ENCODE peak calls at places on chromosomes 4 and X, in six cellular contexts. One of them, this sample, is unnamed.

GRCh38 chr4:38867478-38868054 is at the start of gene FAM114A1:
- DNase-seq in ovary: peak; percentile 82
- DNase-seq in IMR-90: peak; percentile 80
- DNase-seq in heart left ventricle: peak; percentile 92
- DNase-seq in left lung: peak; percentile 96
- DNase-seq in AG04450: no peak
- DNase-seq in this sample: no peak

GRCh38 chrX:73903941-73904340 is 340.9 kb downstream of the CHIC1 start:
- DNase-seq in AG04450: no peak
- DNase-seq in left lung: no peak
- DNase-seq in heart left ventricle: no peak
- DNase-seq in IMR-90: peak; percentile 20
- DNase-seq in ovary: no peak
- DNase-seq in this sample: no peak

GRCh38 chr4:10061650-10062415 is 40.5 kb upstream of the SLC2A9 start:
- DNase-seq in heart left ventricle: no peak
- DNase-seq in IMR-90: peak; percentile 20
- DNase-seq in ovary: no peak
- DNase-seq in left lung: no peak
- DNase-seq in AG04450: no peak
- DNase-seq in this sample: no peak

GRCh38 chrX:47644557-47645091 is 5.7 kb downstream of the ELK1 start:
- DNase-seq in AG04450: no peak
- DNase-seq in heart left ventricle: no peak
- DNase-seq in left lung: no peak
- DNase-seq in IMR-90: peak; percentile 44
- DNase-seq in ovary: no peak
- DNase-seq in this sample: no peak

GRCh38 chrX:109826954-109827708 is 94.1 kb upstream of the ACSL4 start:
- DNase-seq in ovary: no peak
- DNase-seq in heart left ventricle: no peak
- DNase-seq in left lung: no peak
- DNase-seq in IMR-90: peak; percentile 89
- DNase-seq in AG04450: peak; percentile 88
- DNase-seq in this sample: no peak

GRCh38 chrX:40083120-40083978 is 14.4 kb downstream of the BCOR start:
- DNase-seq in left lung: peak; percentile 76
- DNase-seq in heart left ventricle: no peak
- DNase-seq in IMR-90: no peak
- DNase-seq in AG04450: no peak
- DNase-seq in ovary: peak; percentile 51
- DNase-seq in this sample: no peak

GRCh38 chrX:19513383-19513782 is 1.9 kb downstream of the MAP3K15 start:
- DNase-seq in left lung: no peak
- DNase-seq in ovary: peak; percentile 16
- DNase-seq in heart left ventricle: no peak
- DNase-seq in AG04450: peak; percentile 7
- DNase-seq in IMR-90: peak; percentile 4
- DNase-seq in this sample: no peak

GRCh38 chrX:41085105-41085882 is at the start of gene USP9X:
- DNase-seq in IMR-90: peak; percentile 89
- DNase-seq in AG04450: peak; percentile 79
- DNase-seq in ovary: peak; percentile 94
- DNase-seq in left lung: peak; percentile 94
- DNase-seq in heart left ventricle: peak; percentile 93
- DNase-seq in this sample: peak; percentile 45

GRCh38 chr4:101954351-101954750 is 163.8 kb downstream of the BANK1 start:
- DNase-seq in AG04450: no peak
- DNase-seq in left lung: no peak
- DNase-seq in IMR-90: no peak
- DNase-seq in ovary: no peak
- DNase-seq in heart left ventricle: no peak
- DNase-seq in this sample: no peak
- H3K4me3 ChIP-seq in AG04450: no peak overlapping the region
- H3K4me3 ChIP-seq in left lung: no peak overlapping the region
- H3K4me3 ChIP-seq in IMR-90: no peak overlapping the region
- H3K4me3 ChIP-seq in ovary: no peak overlapping the region
- H3K4me3 ChIP-seq in heart left ventricle: no peak overlapping the region
- H3K4me3 ChIP-seq in this sample: no peak overlapping the region

GRCh38 chrX:7115557-7115956 is 32.0 kb upstream of the STS start:
- DNase-seq in AG04450: no peak
- DNase-seq in ovary: peak; percentile 64
- DNase-seq in left lung: no peak
- DNase-seq in IMR-90: no peak
- DNase-seq in heart left ventricle: no peak
- DNase-seq in this sample: peak; percentile 76

GRCh38 chrX:7116081-7116480 is 31.4 kb upstream of the STS start:
- DNase-seq in AG04450: no peak
- DNase-seq in left lung: no peak
- DNase-seq in IMR-90: no peak
- DNase-seq in heart left ventricle: no peak
- DNase-seq in ovary: no peak
- DNase-seq in this sample: no peak

GRCh38 chrX:7117587-7117986 is 29.9 kb upstream of the STS start:
- DNase-seq in heart left ventricle: no peak
- DNase-seq in left lung: no peak
- DNase-seq in ovary: no peak
- DNase-seq in AG04450: no peak
- DNase-seq in IMR-90: no peak
- DNase-seq in this sample: no peak

GRCh38 chrX:7120578-7121219 is 26.8 kb upstream of the STS start:
- DNase-seq in ovary: no peak
- DNase-seq in AG04450: no peak
- DNase-seq in IMR-90: peak; percentile 58
- DNase-seq in left lung: no peak
- DNase-seq in heart left ventricle: no peak
- DNase-seq in this sample: no peak

DNA sequence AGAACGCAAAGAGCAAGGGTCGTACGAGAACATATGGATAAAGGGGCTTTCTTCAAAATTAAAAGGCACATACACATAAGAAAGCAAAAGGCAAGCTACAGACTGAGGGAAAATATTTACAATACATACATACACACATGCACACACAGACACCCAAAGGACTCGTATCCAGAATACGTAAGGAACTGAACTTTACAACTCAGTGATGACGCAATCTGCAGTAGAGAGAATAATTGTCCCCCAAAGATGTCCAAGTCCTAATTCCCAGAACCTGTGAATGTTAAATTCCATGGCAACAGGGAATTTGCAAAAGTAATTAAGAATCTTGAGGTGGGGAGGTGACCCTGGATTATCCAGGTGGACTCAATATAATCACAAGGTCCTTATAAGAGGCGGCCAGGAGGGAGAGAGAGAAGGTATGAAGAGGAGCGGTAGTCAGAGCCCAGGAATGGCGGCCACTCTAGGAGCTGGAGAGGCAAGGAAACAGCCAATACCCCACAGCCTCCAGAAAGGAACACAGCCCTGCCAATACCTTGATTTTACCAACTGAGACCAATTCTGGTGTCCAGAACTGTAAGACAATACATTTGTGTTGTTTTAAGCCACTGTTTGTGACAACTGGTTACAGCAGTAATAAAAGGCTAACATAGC is 27.5 kb upstream of the STS start:
- DNase-seq in IMR-90: no peak
- DNase-seq in heart left ventricle: no peak
- DNase-seq in left lung: no peak
- DNase-seq in AG04450: no peak
- DNase-seq in ovary: no peak
- DNase-seq in this sample: no peak
- H3K4me3 ChIP-seq in IMR-90: no peak overlapping the region
- H3K4me3 ChIP-seq in heart left ventricle: no peak overlapping the region
- H3K4me3 ChIP-seq in left lung: no peak overlapping the region
- H3K4me3 ChIP-seq in AG04450: no peak overlapping the region
- H3K4me3 ChIP-seq in ovary: no peak overlapping the region
- H3K4me3 ChIP-seq in this sample: no peak overlapping the region

DNA sequence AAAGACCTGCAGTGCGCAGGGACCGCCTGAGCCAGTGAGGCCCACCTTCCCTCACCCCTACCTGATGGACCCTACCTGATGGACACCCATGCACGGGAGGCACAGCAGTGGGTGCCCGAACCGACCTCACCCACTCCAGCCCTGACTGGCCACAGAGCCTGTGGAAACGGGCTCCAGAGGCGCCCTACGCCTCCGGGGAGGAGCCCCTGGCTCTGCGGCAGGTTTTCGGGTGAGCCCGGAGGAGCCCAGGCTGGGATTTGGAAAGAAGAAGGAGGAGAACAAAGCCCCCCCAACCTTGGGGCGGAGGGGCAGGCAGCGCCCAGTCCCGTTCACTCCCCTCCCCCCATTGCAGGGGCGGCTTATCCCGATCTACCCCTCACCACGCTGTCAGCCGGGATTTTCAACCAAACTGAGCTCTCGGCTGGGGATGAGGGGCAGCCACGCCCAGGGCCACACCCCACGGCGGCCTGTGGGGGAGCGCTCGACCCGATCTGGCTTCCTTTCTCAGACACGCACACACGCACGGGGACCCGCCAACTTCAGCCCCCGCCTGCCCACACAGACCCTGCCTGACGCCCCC is 675 bp downstream of the L1CAM start:
- DNase-seq in IMR-90: no peak
- DNase-seq in ovary: no peak
- DNase-seq in left lung: no peak
- DNase-seq in AG04450: no peak
- DNase-seq in heart left ventricle: peak; percentile 14
- DNase-seq in this sample: no peak
- H3K4me3 ChIP-seq in IMR-90: no peak overlapping the region
- H3K4me3 ChIP-seq in ovary: no peak overlapping the region
- H3K4me3 ChIP-seq in left lung: no peak overlapping the region
- H3K4me3 ChIP-seq in AG04450: no peak overlapping the region
- H3K4me3 ChIP-seq in heart left ventricle: peak overlapping the region; percentile 15
- H3K4me3 ChIP-seq in this sample: no peak overlapping the region

GRCh38 chrX:118507766-118508165 is 12.2 kb downstream of the DOCK11 start:
- DNase-seq in left lung: no peak
- DNase-seq in IMR-90: no peak
- DNase-seq in heart left ventricle: no peak
- DNase-seq in AG04450: no peak
- DNase-seq in ovary: no peak
- DNase-seq in this sample: no peak

GRCh38 chrX:118508690-118509089 is 13.1 kb downstream of the DOCK11 start:
- DNase-seq in heart left ventricle: no peak
- DNase-seq in left lung: no peak
- DNase-seq in ovary: no peak
- DNase-seq in IMR-90: no peak
- DNase-seq in AG04450: no peak
- DNase-seq in this sample: no peak

GRCh38 chrX:118508221-118508620 is 12.6 kb downstream of the DOCK11 start:
- DNase-seq in AG04450: no peak
- DNase-seq in heart left ventricle: no peak
- DNase-seq in ovary: no peak
- DNase-seq in left lung: no peak
- DNase-seq in IMR-90: no peak
- DNase-seq in this sample: no peak

GRCh38 chrX:118510076-118510475 is 14.5 kb downstream of the DOCK11 start:
- DNase-seq in AG04450: no peak
- DNase-seq in left lung: no peak
- DNase-seq in IMR-90: no peak
- DNase-seq in heart left ventricle: peak; percentile 57
- DNase-seq in ovary: no peak
- DNase-seq in this sample: no peak

DNA sequence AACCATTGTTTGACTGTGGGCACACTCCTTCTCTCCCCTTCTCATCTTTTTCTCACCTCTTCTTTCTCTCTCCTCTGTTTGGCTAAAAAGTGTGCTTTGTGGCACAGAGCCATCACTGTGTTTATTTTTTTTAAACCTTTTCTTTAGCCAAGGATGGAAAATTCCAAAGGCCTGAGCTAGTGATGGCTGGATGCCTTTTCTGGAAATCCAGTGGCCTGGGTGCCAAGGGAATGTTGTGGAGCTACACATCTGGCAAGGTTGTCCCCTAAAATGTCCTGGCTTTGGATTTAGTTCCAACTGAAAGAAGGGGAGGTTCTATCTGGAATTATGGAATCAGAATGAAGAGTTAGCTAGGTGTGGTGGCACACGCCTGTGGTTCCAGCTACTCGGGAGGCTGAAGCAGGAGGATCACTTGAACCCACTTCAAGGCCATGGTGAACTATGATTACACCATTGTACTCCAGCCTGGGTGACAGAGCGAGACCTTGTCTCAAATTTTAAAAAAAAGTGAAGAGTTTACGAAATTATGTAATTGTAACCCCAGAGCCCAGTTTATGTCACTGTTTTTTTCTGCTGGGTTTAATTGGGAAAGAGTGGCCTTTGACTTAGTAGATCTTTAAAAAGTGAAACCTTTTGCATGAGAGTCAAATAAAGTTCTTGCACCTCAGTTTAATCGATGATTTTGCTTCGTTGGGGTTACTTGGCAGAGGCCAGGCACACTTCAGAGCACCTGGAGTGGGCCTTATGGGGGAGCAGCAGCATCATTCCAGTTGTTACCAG is 17.7 kb downstream of the DOCK11 start:
- DNase-seq in IMR-90: no peak
- DNase-seq in left lung: no peak
- DNase-seq in heart left ventricle: no peak
- DNase-seq in AG04450: no peak
- DNase-seq in ovary: no peak
- DNase-seq in this sample: no peak
- H3K4me3 ChIP-seq in IMR-90: no peak overlapping the region
- H3K4me3 ChIP-seq in left lung: no peak overlapping the region
- H3K4me3 ChIP-seq in heart left ventricle: no peak overlapping the region
- H3K4me3 ChIP-seq in AG04450: no peak overlapping the region
- H3K4me3 ChIP-seq in ovary: no peak overlapping the region
- H3K4me3 ChIP-seq in this sample: no peak overlapping the region

GRCh38 chr4:184812181-184812542 is 13.6 kb downstream of the ACSL1 start:
- DNase-seq in AG04450: no peak
- DNase-seq in IMR-90: no peak
- DNase-seq in ovary: no peak
- DNase-seq in heart left ventricle: no peak
- DNase-seq in left lung: no peak
- DNase-seq in this sample: no peak
- H3K4me3 ChIP-seq in AG04450: no peak overlapping the region
- H3K4me3 ChIP-seq in IMR-90: no peak overlapping the region
- H3K4me3 ChIP-seq in ovary: no peak overlapping the region
- H3K4me3 ChIP-seq in heart left ventricle: no peak overlapping the region
- H3K4me3 ChIP-seq in left lung: no peak overlapping the region
- H3K4me3 ChIP-seq in this sample: no peak overlapping the region